ENCODE peak calls at places on chromosomes 13 and 19, in eight cellular contexts. P is heart left ventricle; Q is psoas muscle; N is GM23338; K is CD4-positive, CD25-positive, alpha-beta regulatory T cell; V is suprapubic skin; W is mammary epithelial cell; O is breast epithelium. M is an unnamed sample. For H3K4me1, the result is how much of the 10 kb centered on the place peaks cover.

GRCh38 chr13:45807520-45808099 is 43.9 kb downstream of the SIAH3 start:
- DNase-seq in O (no peak), P (no peak), K (peak), V (no peak), N (peak), W (peak), Q (no peak), M (peak)

GRCh38 chr13:59398127-59398526 is 765.6 kb downstream of the DIAPH3 start:
- DNase-seq in K (no peak), W (no peak), V (no peak), P (peak), N (no peak), O (no peak), Q (no peak), M (no peak)

GRCh38 chr19:21463449-21464105 is 41.8 kb upstream of the ZNF429 start:
- DNase-seq in Q (no peak), K (peak), V (no peak), P (peak), W (peak), O (peak), N (peak), M (no peak)

GRCh38 chr19:9295411-9295849 is 14.2 kb downstream of the ZNF699 start:
- DNase-seq in O (no peak), W (no peak), K (no peak), P (no peak), Q (no peak), V (no peak), N (peak), M (no peak)

GRCh38 chr13:51262501-51263211 is 40.5 kb downstream of the FAM124A start:
- DNase-seq in V (no peak), P (no peak), N (no peak), O (no peak), Q (no peak), W (no peak), K (no peak), M (no peak)

GRCh38 chr19:5877869-5878268 is 7.5 kb upstream of the FUT5 start:
- DNase-seq in W (no peak), V (no peak), Q (no peak), P (no peak), O (no peak), N (no peak), K (no peak), M (no peak)

GRCh38 chr13:31595568-31595967 is 143.8 kb upstream of the RXFP2 start:
- DNase-seq in Q (no peak), N (no peak), O (no peak), V (no peak), W (no peak), K (no peak), P (no peak), M (no peak)

GRCh38 chr19:28915737-28916460 is 297.1 kb downstream of the UQCRFS1 start:
- DNase-seq in V (no peak), P (no peak), W (no peak), O (no peak), Q (no peak), K (no peak), N (no peak), M (no peak)

GRCh38 chr19:2813235-2814160 is 6.2 kb upstream of the ZNF554 start:
- DNase-seq in P (no peak), K (no peak), Q (no peak), N (no peak), W (no peak), V (no peak), O (peak), M (no peak)

GRCh38 chr19:42287826-42288107 is 14.2 kb upstream of the PRR19 start:
- DNase-seq in O (no peak), V (no peak), P (no peak), K (no peak), W (no peak), Q (peak), N (no peak), M (no peak)

GRCh38 chr13:99009987-99010551 is 32.2 kb upstream of the DOCK9 start:
- DNase-seq in O (no peak), W (peak), Q (no peak), K (no peak), V (no peak), P (no peak), N (no peak), M (no peak)

GRCh38 chr13:102128216-102128800 is 273.5 kb downstream of the FGF14 start:
- DNase-seq in P (no peak), Q (no peak), O (no peak), K (no peak), N (no peak), V (no peak), W (peak), M (no peak)

GRCh38 chr13:21674271-21675009 is 3.6 kb downstream of the FGF9 start:
- DNase-seq in P (peak), N (peak), O (no peak), K (peak), W (no peak), V (no peak), Q (peak), M (peak)

GRCh38 chr13:90792335-90792734 is 555.2 kb upstream of the MIR17HG start:
- DNase-seq in Q (no peak), V (no peak), W (peak), O (no peak), P (no peak), K (no peak), N (no peak), M (no peak)

GRCh38 chr13:111202745-111203144 is 87.6 kb downstream of the ARHGEF7 start:
- DNase-seq in W (no peak), P (peak), O (no peak), V (no peak), K (peak), N (peak), Q (no peak), M (peak)

GRCh38 chr13:41563501-41564001 is 106.2 kb downstream of the RGCC start:
- DNase-seq in V (no peak), P (no peak), N (no peak), Q (no peak), W (peak), K (no peak), O (no peak), M (no peak)

GRCh38 chr13:47415048-47415447 is 518.2 kb upstream of the HTR2A start:
- DNase-seq in K (no peak), V (no peak), N (no peak), P (no peak), O (peak), Q (no peak), W (peak), M (no peak)

GRCh38 chr13:46631184-46631542 is 78.2 kb downstream of the LRCH1 start:
- DNase-seq in P (no peak), N (no peak), V (no peak), K (no peak), W (no peak), Q (no peak), O (no peak), M (no peak)

GRCh38 chr13:47499358-47500150 is 501.5 kb downstream of the SUCLA2 start:
- DNase-seq in K (no peak), V (no peak), O (no peak), Q (no peak), N (no peak), P (no peak), W (peak), M (no peak)

GRCh38 chr13:27359203-27359821 is 65.1 kb upstream of the GTF3A start:
- DNase-seq in P (peak), Q (peak), N (peak), K (peak), O (peak), W (peak), V (no peak), M (peak)

DNA sequence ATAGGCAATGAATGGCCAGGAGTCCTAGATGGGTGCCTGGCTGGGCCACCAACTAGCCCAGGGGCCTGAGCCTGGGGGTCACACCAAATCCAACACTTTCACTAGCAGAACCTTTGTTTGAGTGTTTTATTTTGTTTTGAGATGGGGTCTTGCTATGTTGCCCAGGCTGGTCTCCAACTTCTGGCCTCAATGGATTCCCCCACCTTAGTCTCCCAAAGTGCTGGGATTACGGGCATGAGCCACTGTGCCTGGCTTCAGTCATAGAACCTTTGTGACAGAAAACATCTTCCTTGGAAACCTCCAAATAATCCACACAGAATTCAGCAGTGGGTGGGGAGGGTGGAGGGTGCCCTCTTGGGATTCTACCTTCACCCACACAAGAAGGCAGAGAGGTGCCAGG is 6.1 kb downstream of the PRKACA start:
- DNase-seq in P (no peak), K (no peak), V (no peak), Q (no peak), O (no peak), N (no peak), W (no peak), M (no peak)
- H3K4me1 ChIP-seq in P (under half), K (under half), V (under half), Q (half or more), O (under half), N (under half), W (under half), M (under half)

GRCh38 chr19:47725759-47726401 is 12.7 kb downstream of the EHD2 start:
- DNase-seq in K (no peak), W (peak), Q (no peak), N (peak), O (peak), P (no peak), V (no peak), M (no peak)
- H3K27ac ChIP-seq in K (no peak), W (peak), Q (no peak), N (no peak), O (peak), P (peak), V (peak), M (no peak)

GRCh38 chr19:40023969-40024368 is 27.1 kb downstream of the ZNF546 start:
- DNase-seq in V (no peak), Q (no peak), P (no peak), W (no peak), K (no peak), O (no peak), N (no peak), M (no peak)

GRCh38 chr19:40026597-40026970 is 29.4 kb downstream of the ZNF780B start:
- DNase-seq in P (no peak), W (no peak), Q (no peak), N (no peak), V (no peak), K (no peak), O (no peak), M (no peak)

GRCh38 chr19:40025938-40026596 is 29.2 kb downstream of the ZNF546 start:
- DNase-seq in O (no peak), N (no peak), Q (no peak), V (no peak), P (no peak), W (no peak), K (no peak), M (no peak)
- H3K4me3 ChIP-seq in O (no peak), N (no peak), Q (no peak), V (no peak), P (no peak), W (no peak), K (no peak), M (no peak)

DNA sequence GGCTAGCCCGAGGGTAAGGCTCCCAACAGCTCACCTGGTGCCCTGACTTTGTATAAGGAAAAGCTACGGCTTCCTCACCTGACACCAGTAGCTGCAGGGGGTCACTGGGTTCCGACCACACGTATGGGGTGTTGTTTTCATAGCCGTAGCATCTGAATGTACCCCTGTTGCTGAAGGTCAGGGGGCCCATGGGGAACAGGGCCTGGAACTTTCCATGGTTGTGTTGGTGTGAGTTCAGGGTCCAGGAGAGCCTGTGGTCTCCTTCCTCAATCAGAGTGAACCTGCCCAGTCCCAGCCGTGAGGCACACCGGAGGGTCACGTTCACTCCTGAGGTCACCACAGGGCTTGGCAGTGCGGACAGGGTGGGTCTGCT is 1.1 kb downstream of the LILRA4 start:
- DNase-seq in O (no peak), V (no peak), K (no peak), Q (no peak), P (no peak), N (no peak), W (no peak), M (no peak)
- H3K4me1 ChIP-seq in O (under half), V (under half), K (under half), Q (under half), P (under half), N (under half), W (under half), M (under half)

GRCh38 chr19:33302175-33302973 is at the start of gene CEBPA:
- DNase-seq in P (peak), W (peak), V (no peak), K (peak), N (peak), O (peak), Q (peak), M (peak)
- H3K27ac ChIP-seq in P (peak), W (no peak), V (peak), K (no peak), N (no peak), O (peak), Q (peak), M (no peak)

GRCh38 chr19:1101337-1101698 is 2.5 kb upstream of the GPX4 start:
- DNase-seq in Q (peak), V (no peak), O (no peak), W (no peak), P (peak), N (peak), K (no peak), M (no peak)
- H3K4me3 ChIP-seq in Q (peak), V (peak), O (peak), W (no peak), P (no peak), N (no peak), K (no peak), M (no peak)

GRCh38 chr19:56116606-56117005 is 4.5 kb downstream of the ZNF787 start:
- DNase-seq in V (no peak), K (no peak), Q (no peak), W (no peak), P (no peak), N (no peak), O (no peak), M (no peak)
- H3K4me1 ChIP-seq in V (half or more), K (under half), Q (half or more), W (under half), P (half or more), N (under half), O (under half), M (under half)

GRCh38 chr13:49302222-49302621 is 54.5 kb downstream of the CDADC1 start:
- DNase-seq in P (no peak), N (no peak), Q (no peak), K (no peak), V (no peak), W (no peak), O (no peak), M (no peak)
- H3K27ac ChIP-seq in P (peak), N (no peak), Q (no peak), K (no peak), V (peak), W (no peak), O (peak), M (no peak)

DNA sequence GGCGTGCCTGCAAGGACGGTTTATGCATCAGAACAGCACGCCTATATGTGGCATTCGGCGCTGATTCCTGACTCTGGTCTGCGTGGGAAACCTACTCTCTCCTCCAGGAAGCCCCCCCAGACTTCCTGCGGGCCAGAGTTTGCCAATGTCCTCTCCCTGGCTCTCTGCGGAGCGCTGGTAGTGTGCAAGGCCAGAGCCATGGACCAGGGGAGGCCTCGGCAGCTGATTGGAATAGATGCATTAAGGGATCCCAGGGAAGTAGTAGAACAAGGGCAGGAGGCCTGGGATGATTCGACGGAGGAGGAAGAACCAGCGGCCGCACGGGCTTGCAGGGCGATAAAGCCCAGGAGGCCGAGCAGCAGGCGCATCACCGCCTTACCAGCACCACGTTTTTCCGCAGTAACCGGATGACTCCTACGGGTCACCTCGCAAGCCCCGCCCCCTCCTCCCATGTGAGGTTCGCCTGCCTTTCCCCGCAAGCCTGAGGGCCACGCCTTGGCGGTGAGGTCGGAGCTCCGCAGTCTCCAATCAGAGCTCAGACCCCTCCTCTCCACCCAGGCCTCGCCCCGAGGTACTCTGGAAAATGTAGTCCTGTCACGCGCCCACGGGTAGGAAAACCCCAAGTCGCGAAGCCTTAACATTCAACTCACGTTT is 5.0 kb downstream of the CLEC11A start:
- DNase-seq in P (peak), V (peak), Q (peak), W (peak), O (peak), K (peak), N (peak), M (peak)
- H3K4me3 ChIP-seq in P (no peak), V (no peak), Q (no peak), W (no peak), O (peak), K (no peak), N (peak), M (no peak)

DNA sequence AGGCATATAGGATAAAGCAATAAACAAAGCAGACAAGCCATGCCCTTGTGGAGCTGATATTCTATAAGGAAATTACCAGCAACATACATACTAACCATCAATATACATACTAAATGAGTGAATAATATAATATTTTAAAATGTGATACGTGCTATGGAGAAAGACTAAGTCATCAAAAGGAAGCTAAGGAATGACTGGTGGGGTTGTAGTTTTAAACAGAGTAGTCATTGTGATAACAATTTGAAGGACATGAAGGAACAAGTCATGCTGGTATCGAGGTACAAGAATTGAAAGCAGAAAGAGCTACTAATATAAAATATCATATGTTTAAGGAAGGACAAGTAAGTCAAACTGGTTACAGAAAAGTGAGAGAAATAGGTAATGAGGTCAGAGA is 894.9 kb upstream of the PCDH9 start:
- DNase-seq in Q (no peak), N (no peak), W (peak), V (no peak), O (no peak), K (no peak), P (no peak), M (no peak)
- H3K4me1 ChIP-seq in Q (under half), N (under half), W (under half), V (under half), O (under half), K (under half), P (under half), M (under half)